ENCODE peak calls at places on chromosomes 2 and 18, in four cellular contexts. One of them, this sample, is unnamed.

GRCh38 chr2:98869868-98870267 is 66.2 kb downstream of the CRACDL start:
- DNase-seq in upper lobe of left lung: peak; percentile 89
- DNase-seq in D341Med: no peak
- DNase-seq in left lobe of liver: no peak
- DNase-seq in this sample: no peak

GRCh38 chr18:26960901-26961300 is 95.4 kb upstream of the AQP4 start:
- DNase-seq in upper lobe of left lung: no peak
- DNase-seq in D341Med: no peak
- DNase-seq in left lobe of liver: no peak
- DNase-seq in this sample: no peak

GRCh38 chr2:58447586-58447985 is 206.5 kb upstream of the FANCL start:
- DNase-seq in upper lobe of left lung: no peak
- DNase-seq in D341Med: no peak
- DNase-seq in left lobe of liver: no peak
- DNase-seq in this sample: no peak

GRCh38 chr2:232449964-232450363 is 6.0 kb upstream of the ALPI start:
- DNase-seq in upper lobe of left lung: no peak
- DNase-seq in D341Med: no peak
- DNase-seq in left lobe of liver: no peak
- DNase-seq in this sample: no peak

GRCh38 chr2:162344617-162344950 is 652 bp downstream of the GCA start:
- DNase-seq in upper lobe of left lung: no peak
- DNase-seq in D341Med: no peak
- DNase-seq in left lobe of liver: no peak
- DNase-seq in this sample: no peak

GRCh38 chr2:206614825-206615224 is 27.5 kb upstream of the FAM237A start:
- DNase-seq in upper lobe of left lung: no peak
- DNase-seq in D341Med: no peak
- DNase-seq in left lobe of liver: no peak
- DNase-seq in this sample: no peak

GRCh38 chr18:34590503-34590902 is 119.6 kb upstream of the DTNA start:
- DNase-seq in upper lobe of left lung: no peak
- DNase-seq in D341Med: no peak
- DNase-seq in left lobe of liver: no peak
- DNase-seq in this sample: no peak

GRCh38 chr2:195410272-195410671 is 246.8 kb upstream of the SLC39A10 start:
- DNase-seq in upper lobe of left lung: no peak
- DNase-seq in D341Med: no peak
- DNase-seq in left lobe of liver: no peak
- DNase-seq in this sample: no peak

GRCh38 chr2:43443317-43443716 is 152.5 kb downstream of the THADA start:
- DNase-seq in upper lobe of left lung: no peak
- DNase-seq in D341Med: no peak
- DNase-seq in left lobe of liver: no peak
- DNase-seq in this sample: peak; percentile 45

GRCh38 chr2:28274911-28275685 is 117.6 kb upstream of the FOSL2 start:
- DNase-seq in upper lobe of left lung: no peak
- DNase-seq in D341Med: no peak
- DNase-seq in left lobe of liver: no peak
- DNase-seq in this sample: no peak

GRCh38 chr2:240786871-240787311 is 33.1 kb downstream of the KIF1A start:
- DNase-seq in upper lobe of left lung: peak; percentile 76
- DNase-seq in D341Med: no peak
- DNase-seq in left lobe of liver: no peak
- DNase-seq in this sample: peak; percentile 4

GRCh38 chr2:33023732-33024301 is 77.1 kb downstream of the LTBP1 start:
- DNase-seq in upper lobe of left lung: no peak
- DNase-seq in D341Med: no peak
- DNase-seq in left lobe of liver: no peak
- DNase-seq in this sample: no peak

GRCh38 chr2:110101280-110101844 is 14.3 kb downstream of the MALL start:
- DNase-seq in upper lobe of left lung: peak; percentile 95
- DNase-seq in D341Med: no peak
- DNase-seq in left lobe of liver: peak; percentile 75
- DNase-seq in this sample: peak; percentile 50

This sample was measured in BE2C.